ENCODE peak calls at places on chromosomes 16 and 17, in ten cellular contexts. One of them, this sample, is unnamed.
A peak's percentile ranks its signal among the peaks of the same experiment; 100 is the strongest.

GRCh38 chr17:28033972-28034714 is 8.3 kb upstream of the NLK start:
- DNase-seq in amniotic stem cell: no peak
- DNase-seq in sigmoid colon: no peak
- DNase-seq in NCI-H1092 treated with DMSO at 0.1 percent for 48 hours: no peak
- DNase-seq in NCI-H69: peak; percentile 30
- DNase-seq in stimulated activated naive CD8-positive, alpha-beta T cell treated with anti-CD3 and anti-CD28 coated beads, Interleukin-15, Interleukin-2, amounts not matched to agents 100 U/mL and 50 U/mL, for 24 hours: no peak
- DNase-seq in kidney epithelial cell: no peak
- DNase-seq in epithelial cell of proximal tubule: no peak
- DNase-seq in activated CD4-positive, alpha-beta T cell treated with anti-CD3 and anti-CD28 coated beads for 48 hours: no peak
- DNase-seq in germinal center: no peak
- DNase-seq in this sample: no peak

GRCh38 chr16:17556276-17557052 is 85.7 kb upstream of the XYLT1 start:
- DNase-seq in amniotic stem cell: no peak
- DNase-seq in sigmoid colon: no peak
- DNase-seq in NCI-H1092 treated with DMSO at 0.1 percent for 48 hours: peak; percentile 2
- DNase-seq in NCI-H69: peak; percentile 12
- DNase-seq in stimulated activated naive CD8-positive, alpha-beta T cell treated with anti-CD3 and anti-CD28 coated beads, Interleukin-15, Interleukin-2, amounts not matched to agents 100 U/mL and 50 U/mL, for 24 hours: no peak
- DNase-seq in kidney epithelial cell: no peak
- DNase-seq in epithelial cell of proximal tubule: no peak
- DNase-seq in activated CD4-positive, alpha-beta T cell treated with anti-CD3 and anti-CD28 coated beads for 48 hours: no peak
- DNase-seq in germinal center: peak; percentile 24
- DNase-seq in this sample: no peak

GRCh38 chr16:1188781-1189189 is 35.9 kb downstream of the CACNA1H start:
- DNase-seq in amniotic stem cell: no peak
- DNase-seq in sigmoid colon: peak; percentile 82
- DNase-seq in NCI-H1092 treated with DMSO at 0.1 percent for 48 hours: no peak
- DNase-seq in NCI-H69: no peak
- DNase-seq in stimulated activated naive CD8-positive, alpha-beta T cell treated with anti-CD3 and anti-CD28 coated beads, Interleukin-15, Interleukin-2, amounts not matched to agents 100 U/mL and 50 U/mL, for 24 hours: peak; percentile 53
- DNase-seq in kidney epithelial cell: no peak
- DNase-seq in epithelial cell of proximal tubule: no peak
- DNase-seq in activated CD4-positive, alpha-beta T cell treated with anti-CD3 and anti-CD28 coated beads for 48 hours: peak; percentile 55
- DNase-seq in germinal center: peak; percentile 42
- DNase-seq in this sample: no peak

GRCh38 chr17:29594441-29595090 is 1.6 kb downstream of the ANKRD13B start:
- DNase-seq in amniotic stem cell: no peak
- DNase-seq in sigmoid colon: no peak
- DNase-seq in NCI-H1092 treated with DMSO at 0.1 percent for 48 hours: no peak
- DNase-seq in NCI-H69: no peak
- DNase-seq in stimulated activated naive CD8-positive, alpha-beta T cell treated with anti-CD3 and anti-CD28 coated beads, Interleukin-15, Interleukin-2, amounts not matched to agents 100 U/mL and 50 U/mL, for 24 hours: no peak
- DNase-seq in kidney epithelial cell: no peak
- DNase-seq in epithelial cell of proximal tubule: no peak
- DNase-seq in activated CD4-positive, alpha-beta T cell treated with anti-CD3 and anti-CD28 coated beads for 48 hours: no peak
- DNase-seq in germinal center: no peak
- DNase-seq in this sample: no peak

GRCh38 chr17:51764387-51764971 is 394.0 kb downstream of the CA10 start:
- DNase-seq in amniotic stem cell: peak; percentile 8
- DNase-seq in sigmoid colon: peak; percentile 57
- DNase-seq in NCI-H1092 treated with DMSO at 0.1 percent for 48 hours: peak; percentile 94
- DNase-seq in NCI-H69: peak; percentile 71
- DNase-seq in stimulated activated naive CD8-positive, alpha-beta T cell treated with anti-CD3 and anti-CD28 coated beads, Interleukin-15, Interleukin-2, amounts not matched to agents 100 U/mL and 50 U/mL, for 24 hours: peak; percentile 21
- DNase-seq in kidney epithelial cell: peak; percentile 16
- DNase-seq in epithelial cell of proximal tubule: peak; percentile 13
- DNase-seq in activated CD4-positive, alpha-beta T cell treated with anti-CD3 and anti-CD28 coated beads for 48 hours: peak; percentile 46
- DNase-seq in germinal center: peak; percentile 59
- DNase-seq in this sample: peak; percentile 60

GRCh38 chr16:9523994-9524393 is 432.6 kb downstream of the HAPSTR1 start:
- DNase-seq in amniotic stem cell: no peak
- DNase-seq in sigmoid colon: no peak
- DNase-seq in NCI-H1092 treated with DMSO at 0.1 percent for 48 hours: no peak
- DNase-seq in NCI-H69: no peak
- DNase-seq in stimulated activated naive CD8-positive, alpha-beta T cell treated with anti-CD3 and anti-CD28 coated beads, Interleukin-15, Interleukin-2, amounts not matched to agents 100 U/mL and 50 U/mL, for 24 hours: no peak
- DNase-seq in kidney epithelial cell: no peak
- DNase-seq in epithelial cell of proximal tubule: no peak
- DNase-seq in activated CD4-positive, alpha-beta T cell treated with anti-CD3 and anti-CD28 coated beads for 48 hours: no peak
- DNase-seq in germinal center: no peak
- DNase-seq in this sample: no peak

GRCh38 chr17:68346448-68346847 is 55.2 kb downstream of the ARSG start:
- DNase-seq in amniotic stem cell: no peak
- DNase-seq in sigmoid colon: no peak
- DNase-seq in NCI-H1092 treated with DMSO at 0.1 percent for 48 hours: no peak
- DNase-seq in NCI-H69: no peak
- DNase-seq in stimulated activated naive CD8-positive, alpha-beta T cell treated with anti-CD3 and anti-CD28 coated beads, Interleukin-15, Interleukin-2, amounts not matched to agents 100 U/mL and 50 U/mL, for 24 hours: peak; percentile 73
- DNase-seq in kidney epithelial cell: no peak
- DNase-seq in epithelial cell of proximal tubule: no peak
- DNase-seq in activated CD4-positive, alpha-beta T cell treated with anti-CD3 and anti-CD28 coated beads for 48 hours: peak; percentile 84
- DNase-seq in germinal center: peak; percentile 85
- DNase-seq in this sample: no peak

GRCh38 chr17:427891-428290 is 75.3 kb upstream of the RPH3AL start:
- DNase-seq in amniotic stem cell: no peak
- DNase-seq in sigmoid colon: no peak
- DNase-seq in NCI-H1092 treated with DMSO at 0.1 percent for 48 hours: no peak
- DNase-seq in NCI-H69: no peak
- DNase-seq in stimulated activated naive CD8-positive, alpha-beta T cell treated with anti-CD3 and anti-CD28 coated beads, Interleukin-15, Interleukin-2, amounts not matched to agents 100 U/mL and 50 U/mL, for 24 hours: no peak
- DNase-seq in kidney epithelial cell: no peak
- DNase-seq in epithelial cell of proximal tubule: no peak
- DNase-seq in activated CD4-positive, alpha-beta T cell treated with anti-CD3 and anti-CD28 coated beads for 48 hours: no peak
- DNase-seq in germinal center: no peak
- DNase-seq in this sample: no peak

This sample was measured in iPS DF 19.7.